ENCODE peak calls at places on chromosome X, in ten cellular contexts. A is aorta; N is hippocampal formation; V is tibial artery; Y is stimulated activated CD4-positive, alpha-beta T cell treated with anti-CD3 and anti-CD28 coated beads, TNF-alpha, amount 100 ng/mL, for 1 hour; U is Kasumi-1; L is putamen; K is GDM1; R is HFFc6; Q is glutamatergic neuron. G is an unnamed sample.

GRCh38 chrX:118872102-118872566 is 48.5 kb downstream of the ZCCHC12 start:
- DNase-seq in A (no peak), Q (no peak), U (no peak), N (no peak), R (peak), L (no peak), Y (no peak), K (no peak), V (peak), G (no peak)

GRCh38 chrX:9626379-9626778 is 139.3 kb downstream of the GPR143 start:
- DNase-seq in Q (no peak), R (no peak), L (no peak), A (no peak), U (no peak), Y (no peak), K (no peak), N (no peak), V (no peak), G (no peak)

GRCh38 chrX:21225643-21226042 is 148.6 kb upstream of the CNKSR2 start:
- DNase-seq in A (no peak), K (no peak), L (no peak), Y (no peak), R (no peak), Q (no peak), N (no peak), V (no peak), U (no peak), G (no peak)

GRCh38 chrX:149521438-149521837 is 16.3 kb upstream of the IDS start:
- DNase-seq in Y (no peak), V (no peak), U (no peak), N (no peak), Q (no peak), K (no peak), R (no peak), A (no peak), L (no peak), G (no peak)

GRCh38 chrX:129717902-129718301 is 20.9 kb upstream of the XPNPEP2 start:
- DNase-seq in R (no peak), V (peak), L (no peak), A (peak), Q (no peak), U (no peak), K (no peak), Y (no peak), N (no peak), G (no peak)

GRCh38 chrX:21168401-21169160 is 205.6 kb upstream of the CNKSR2 start:
- DNase-seq in V (no peak), U (no peak), N (no peak), K (no peak), Y (no peak), R (no peak), Q (no peak), A (no peak), L (no peak), G (no peak)

GRCh38 chrX:129665916-129666644 is 11.3 kb upstream of the APLN start:
- DNase-seq in Y (no peak), L (no peak), Q (no peak), K (no peak), R (peak), N (no peak), U (no peak), A (no peak), V (peak), G (no peak)

GRCh38 chrX:103356023-103356798 is at the start of gene TCEAL9:
- DNase-seq in U (no peak), R (peak), A (peak), L (peak), V (peak), Q (peak), K (peak), N (peak), Y (peak), G (no peak)

GRCh38 chrX:52608961-52609360 is 45.7 kb downstream of the SSX7 start:
- DNase-seq in N (no peak), K (no peak), Y (no peak), A (no peak), Q (no peak), L (no peak), U (no peak), V (no peak), R (peak), G (no peak)

GRCh38 chrX:110847334-110847733 is 51.7 kb upstream of the CHRDL1 start:
- DNase-seq in V (no peak), N (no peak), K (peak), L (peak), A (no peak), Q (no peak), R (peak), U (peak), Y (no peak), G (peak)

GRCh38 chrX:20742106-20742505 is 475.4 kb upstream of the RPS6KA3 start:
- DNase-seq in V (no peak), R (no peak), K (no peak), U (no peak), Q (no peak), N (no peak), A (no peak), L (no peak), Y (no peak), G (no peak)

GRCh38 chrX:44061940-44062339 is 88.8 kb upstream of the NDP start:
- DNase-seq in R (no peak), A (no peak), U (no peak), V (no peak), K (no peak), Y (no peak), L (no peak), Q (no peak), N (no peak), G (no peak)

GRCh38 chrX:38871129-38872029 is 70.1 kb downstream of the MID1IP1 start:
- DNase-seq in U (no peak), Y (no peak), L (no peak), A (no peak), N (no peak), K (no peak), V (no peak), Q (no peak), R (no peak), G (no peak)

GRCh38 chrX:68945603-68946228 is 116.9 kb downstream of the EFNB1 start:
- DNase-seq in L (no peak), U (no peak), A (no peak), K (no peak), V (no peak), R (no peak), Y (no peak), N (no peak), Q (peak), G (no peak)

GRCh38 chrX:41600266-41600665 is 88.5 kb upstream of the GPR34 start:
- DNase-seq in K (no peak), R (peak), U (no peak), L (no peak), Y (no peak), V (no peak), N (no peak), A (no peak), Q (no peak), G (no peak)

GRCh38 chrX:129599996-129600395 is 54.8 kb downstream of the APLN start:
- DNase-seq in R (no peak), K (no peak), N (no peak), L (no peak), V (no peak), Q (no peak), Y (no peak), U (no peak), A (no peak), G (no peak)

GRCh38 chrX:9285342-9285771 is 179.5 kb upstream of the TBL1X start:
- DNase-seq in N (no peak), U (no peak), V (no peak), K (no peak), Q (no peak), A (no peak), Y (peak), R (no peak), L (no peak), G (no peak)

G was measured in KG1.